ENCODE peak calls at places on chromosomes 1 and 21, in ten cellular contexts. D, S, W, G, U, M, L, T, B and F are unnamed samples.

GRCh38 chr1:94362466-94363058 is 55.6 kb upstream of the ABCD3 start:
- DNase-seq in G (no peak), U (no peak), D (no peak), T (no peak), L (no peak), W (no peak), S (peak), M (no peak), B (no peak), F (no peak)

GRCh38 chr1:167052389-167052788 is 37.8 kb downstream of the GPA33 start:
- DNase-seq in M (no peak), T (no peak), G (peak), S (no peak), W (peak), D (no peak), L (no peak), U (no peak), B (no peak), F (peak)

GRCh38 chr1:3530931-3531818 is 76.7 kb downstream of the ARHGEF16 start:
- DNase-seq in W (peak), G (peak), L (peak), D (peak), T (peak), S (peak), B (peak), U (peak), M (peak), F (peak)

GRCh38 chr1:40014253-40014706 is 26.2 kb upstream of the CAP1 start:
- DNase-seq in G (no peak), U (no peak), D (no peak), L (no peak), B (peak), S (no peak), M (peak), T (no peak), W (no peak), F (no peak)

GRCh38 chr1:153465728-153466625 is 5.5 kb upstream of the S100A7 start:
- DNase-seq in T (peak), W (peak), M (peak), L (peak), U (peak), S (peak), G (peak), B (no peak), D (peak), F (peak)

GRCh38 chr1:87786861-87787548 is 458.3 kb downstream of the LMO4 start:
- DNase-seq in B (no peak), S (no peak), L (no peak), T (no peak), W (no peak), U (no peak), M (no peak), G (no peak), D (no peak), F (no peak)

GRCh38 chr21:31012133-31013089 is 25.9 kb downstream of the KRTAP19-8 start:
- DNase-seq in W (no peak), D (no peak), U (no peak), B (no peak), G (no peak), T (no peak), S (no peak), M (no peak), L (no peak), F (no peak)

GRCh38 chr1:97092824-97093223 is 371.2 kb downstream of the PTBP2 start:
- DNase-seq in T (no peak), U (no peak), B (no peak), L (no peak), M (no peak), W (no peak), D (no peak), S (no peak), G (no peak), F (no peak)

GRCh38 chr21:40118527-40118926 is 251.3 kb downstream of the PCP4 start:
- DNase-seq in G (no peak), D (no peak), M (peak), T (no peak), B (no peak), U (no peak), L (no peak), S (no peak), W (no peak), F (no peak)

GRCh38 chr1:182111496-182111895 is 50.0 kb upstream of the ZNF648 start:
- DNase-seq in D (no peak), S (no peak), M (no peak), T (no peak), L (no peak), G (no peak), U (no peak), W (no peak), B (no peak), F (no peak)

GRCh38 chr1:71414229-71414628 is 333.4 kb upstream of the ZRANB2 start:
- DNase-seq in U (no peak), M (no peak), B (no peak), G (no peak), T (no peak), S (peak), D (no peak), W (no peak), L (peak), F (no peak)

GRCh38 chr1:240712014-240712731 is 100.2 kb upstream of the GREM2 start:
- DNase-seq in U (no peak), S (no peak), L (no peak), M (no peak), G (no peak), W (no peak), B (no peak), T (peak), D (no peak), F (no peak)